ENCODE peak calls at places on chromosomes 12 and 14, in ten cellular contexts. D is stomach; L is ascending aorta; K is BE2C; I is CD8-positive, alpha-beta T cell; M is adrenal gland; B is choroid plexus epithelial cell; V is AG10803; A is GM23338; G is fibroblast of pulmonary artery. Y is an unnamed sample.
A peak's percentile ranks its signal among the peaks of the same experiment; 100 is the strongest.

GRCh38 chr12:49888461-49889151 is 15.1 kb downstream of the FAIM2 start:
- DNase-seq in D (peak; percentile 73), L (no peak), K (peak; percentile 7), I (no peak), M (no peak), B (no peak), V (no peak), A (no peak), G (no peak), Y (no peak)

GRCh38 chr12:100868487-100868886 is 73.9 kb downstream of the ANO4 start:
- DNase-seq in D (no peak), L (no peak), K (no peak), I (no peak), M (no peak), B (peak; percentile 5), V (peak; percentile 64), A (no peak), G (peak; percentile 22), Y (peak; percentile 79)

GRCh38 chr14:76109087-76109880 is 42.4 kb upstream of the GPATCH2L start:
- DNase-seq in D (no peak), L (no peak), K (no peak), I (no peak), M (no peak), B (no peak), V (peak; percentile 65), A (no peak), G (no peak), Y (peak; percentile 25)

GRCh38 chr12:120928864-120929652 is 24.9 kb upstream of the SPPL3 start:
- DNase-seq in D (peak; percentile 41), L (no peak), K (no peak), I (no peak), M (no peak), B (no peak), V (no peak), A (peak; percentile 80), G (no peak), Y (no peak)

GRCh38 chr12:87779016-87779415 is 250.2 kb downstream of the C12orf50 start:
- DNase-seq in D (no peak), L (no peak), K (no peak), I (no peak), M (no peak), B (peak; percentile 82), V (no peak), A (no peak), G (no peak), Y (no peak)

GRCh38 chr12:47383942-47384341 is 304.2 kb upstream of the AMIGO2 start:
- DNase-seq in D (no peak), L (no peak), K (no peak), I (no peak), M (no peak), B (peak; percentile 66), V (peak; percentile 29), A (no peak), G (peak; percentile 87), Y (peak; percentile 28)

GRCh38 chr12:50529345-50529744 is 24.6 kb downstream of the DIP2B start:
- DNase-seq in D (no peak), L (no peak), K (no peak), I (no peak), M (no peak), B (no peak), V (no peak), A (no peak), G (no peak), Y (no peak)

GRCh38 chr12:105574056-105574715 is 243.7 kb downstream of the C12orf75 start:
- DNase-seq in D (no peak), L (peak; percentile 19), K (no peak), I (no peak), M (no peak), B (no peak), V (peak; percentile 38), A (no peak), G (peak; percentile 11), Y (no peak)

GRCh38 chr12:116368196-116369194 is 91.0 kb upstream of the MED13L start:
- DNase-seq in D (peak; percentile 89), L (no peak), K (no peak), I (no peak), M (no peak), B (no peak), V (no peak), A (no peak), G (no peak), Y (no peak)

DNA sequence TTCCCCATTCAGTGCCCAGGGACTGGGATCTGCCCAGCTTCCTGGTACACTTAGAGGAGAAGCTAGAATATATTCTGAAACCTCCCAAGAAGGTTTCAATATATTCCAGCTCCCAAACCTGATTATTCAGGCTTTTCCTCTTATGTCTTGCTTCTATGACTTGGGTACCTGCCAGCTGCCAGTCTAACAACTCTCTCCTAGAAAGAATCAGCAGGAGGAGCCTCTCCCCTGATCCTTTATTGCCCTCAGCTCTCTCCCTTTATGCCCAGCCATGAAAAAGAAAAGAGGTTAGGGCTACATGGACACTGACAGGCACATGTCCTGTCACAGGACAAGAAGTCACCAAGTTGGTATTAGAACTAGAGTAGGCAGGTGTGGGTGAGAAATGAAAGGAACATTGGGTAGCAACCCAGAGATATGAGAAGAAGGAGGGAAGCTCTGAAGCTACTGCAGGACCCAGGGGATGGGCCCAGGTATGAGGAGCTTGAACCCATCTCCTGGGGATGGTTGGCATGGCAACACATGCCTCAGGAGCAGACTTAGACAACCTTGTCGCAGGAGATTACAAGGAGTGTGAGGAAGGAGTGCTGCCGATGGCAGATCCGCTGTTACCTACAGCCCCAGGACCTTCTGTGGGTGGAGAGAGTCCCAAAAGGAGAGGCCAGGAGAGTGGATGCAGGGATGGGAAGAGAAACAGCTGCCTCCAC is 2.0 kb upstream of the CACNB3 start:
- DNase-seq in D (peak; percentile 40), L (no peak), K (no peak), I (no peak), M (no peak), B (peak; percentile 25), V (no peak), A (no peak), G (no peak), Y (no peak)
- H3K4me3 ChIP-seq in D (peak overlapping the region; percentile 79), L (peak overlapping the region; percentile 81), K (peak overlapping the region; percentile 90), I (peak overlapping the region; percentile 88), M (peak overlapping the region; percentile 79), B (peak overlapping the region; percentile 84), V (peak overlapping the region; percentile 91), A (peak overlapping the region; percentile 97), G (peak overlapping the region; percentile 85), Y (peak overlapping the region; percentile 90)

DNA sequence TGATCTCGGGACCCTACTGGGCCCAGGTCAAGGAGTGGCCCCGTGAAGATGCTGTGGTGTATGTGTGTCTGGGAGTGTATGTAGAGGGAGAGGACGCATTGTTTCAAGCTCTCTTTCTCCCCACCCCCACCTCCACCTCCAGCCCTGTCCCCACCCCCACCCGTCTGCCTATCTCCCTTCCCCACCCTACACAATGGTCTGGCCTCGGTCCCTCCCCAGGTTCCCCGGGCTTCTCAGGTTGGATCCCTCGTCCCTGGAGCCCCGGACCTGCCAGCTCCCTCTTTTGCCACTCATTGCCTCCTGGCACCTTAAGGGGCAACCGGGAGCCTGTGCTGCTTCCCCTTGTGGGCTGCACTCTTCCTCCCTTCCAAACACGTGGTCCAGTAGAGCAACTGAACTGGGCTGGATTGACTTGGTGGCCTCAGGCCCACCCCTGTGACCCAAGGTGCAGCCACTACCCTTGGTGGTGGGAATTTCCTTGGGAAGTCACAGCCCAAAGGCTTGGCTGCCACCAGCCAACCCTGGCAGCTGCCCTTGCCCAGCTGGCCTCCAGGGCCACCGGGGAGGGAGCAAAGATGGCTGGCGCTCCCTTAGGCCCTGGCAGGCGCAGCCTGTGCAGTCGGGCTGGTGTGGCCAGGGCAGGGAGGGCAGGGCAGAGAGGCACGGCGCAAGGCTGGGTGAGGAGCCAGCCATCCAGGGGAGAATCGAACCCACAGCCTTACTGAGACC is 628 bp downstream of the VRTN start:
- DNase-seq in D (no peak), L (no peak), K (no peak), I (no peak), M (no peak), B (no peak), V (no peak), A (peak; percentile 62), G (no peak), Y (no peak)
- H3K4me3 ChIP-seq in D (no peak overlapping the region), L (no peak overlapping the region), K (no peak overlapping the region), I (no peak overlapping the region), M (no peak overlapping the region), B (no peak overlapping the region), V (no peak overlapping the region), A (peak overlapping the region; percentile 90), G (no peak overlapping the region), Y (no peak overlapping the region)

GRCh38 chr12:48786591-48787544 is 2.0 kb downstream of the ADCY6 start:
- DNase-seq in D (no peak), L (no peak), K (peak; percentile 92), I (no peak), M (no peak), B (no peak), V (no peak), A (no peak), G (peak; percentile 46), Y (peak; percentile 21)

GRCh38 chr12:48788852-48789775 is at the start of gene ADCY6:
- DNase-seq in D (peak; percentile 87), L (peak; percentile 89), K (peak; percentile 65), I (no peak), M (peak; percentile 86), B (peak; percentile 75), V (peak; percentile 62), A (peak; percentile 94), G (peak; percentile 72), Y (peak; percentile 60)

GRCh38 chr12:48787791-48788521 is 933 bp downstream of the ADCY6 start:
- DNase-seq in D (no peak), L (no peak), K (no peak), I (no peak), M (no peak), B (no peak), V (peak; percentile 21), A (no peak), G (no peak), Y (no peak)

GRCh38 chr12:48789858-48790326 is 1.0 kb upstream of the ADCY6 start:
- DNase-seq in D (no peak), L (no peak), K (no peak), I (no peak), M (no peak), B (no peak), V (no peak), A (no peak), G (no peak), Y (no peak)

GRCh38 chr12:48788522-48788851 is 402 bp downstream of the ADCY6 start:
- DNase-seq in D (no peak), L (no peak), K (no peak), I (no peak), M (no peak), B (no peak), V (no peak), A (no peak), G (no peak), Y (no peak)
- H3K4me3 ChIP-seq in D (peak overlapping the region; percentile 90), L (peak overlapping the region; percentile 90), K (peak overlapping the region; percentile 65), I (no peak overlapping the region), M (peak overlapping the region; percentile 97), B (peak overlapping the region; percentile 80), V (peak overlapping the region; percentile 78), A (peak overlapping the region; percentile 88), G (peak overlapping the region; percentile 76), Y (peak overlapping the region; percentile 65)

DNA sequence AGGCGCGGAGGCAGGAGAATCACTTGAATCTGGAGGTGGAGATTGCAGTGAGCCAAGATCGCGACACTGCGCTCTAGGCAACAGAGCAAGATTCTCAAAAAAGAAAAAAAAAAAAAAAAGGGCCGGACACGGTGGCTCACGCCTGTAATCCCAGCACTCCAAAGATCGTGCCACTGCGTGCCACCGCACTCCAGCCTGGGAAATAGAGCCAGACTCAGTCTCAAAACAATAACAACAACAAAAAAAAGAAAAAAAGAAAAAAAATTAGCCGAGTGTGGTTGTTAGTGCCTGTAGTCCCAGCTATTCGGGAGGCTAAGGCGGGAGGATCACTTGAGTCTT is 470 bp upstream of the RPL6 start:
- DNase-seq in D (no peak), L (no peak), K (no peak), I (no peak), M (no peak), B (no peak), V (no peak), A (no peak), G (no peak), Y (no peak)
- H3K4me3 ChIP-seq in D (peak overlapping the region; percentile 66), L (no peak overlapping the region), K (no peak overlapping the region), I (no peak overlapping the region), M (no peak overlapping the region), B (peak overlapping the region; percentile 78), V (no peak overlapping the region), A (no peak overlapping the region), G (peak overlapping the region; percentile 95), Y (no peak overlapping the region)

Y was measured in fibroblast of mammary gland.